ENCODE peak calls at places on chromosomes 1 and 21, in seven cellular contexts. L is GM19239, Q is A172, M is AG20443, W is iris pigment epithelial cell, X is neural crest cell, Z is GM23338. C is an unnamed sample.

GRCh38 chr1:114564141-114564540 is 17.3 kb downstream of the BCAS2 start:
- DNase-seq in L (no peak), X (no peak), W (no peak), M (no peak), Q (no peak), Z (no peak), C (no peak)

GRCh38 chr1:2590233-2591141 is 3.9 kb downstream of the PRXL2B start:
- DNase-seq in L (no peak), X (no peak), Z (no peak), Q (no peak), M (no peak), W (no peak), C (no peak)

GRCh38 chr21:44049182-44049581 is 37.1 kb downstream of the TRAPPC10 start:
- DNase-seq in W (no peak), M (no peak), X (no peak), L (no peak), Q (peak; percentile 16), Z (no peak), C (no peak)

GRCh38 chr1:212315907-212316306 is 30.7 kb downstream of the PPP2R5A start:
- DNase-seq in Q (peak; percentile 60), W (peak; percentile 32), X (no peak), M (no peak), Z (peak; percentile 78), L (no peak), C (no peak)

GRCh38 chr1:113191579-113192076 is 118.6 kb downstream of the LRIG2 start:
- DNase-seq in Z (no peak), Q (peak; percentile 60), W (no peak), L (no peak), M (no peak), X (no peak), C (no peak)

GRCh38 chr1:174902531-174903099 is 97.1 kb upstream of the CACYBP start:
- DNase-seq in Z (no peak), X (no peak), Q (no peak), M (no peak), L (no peak), W (no peak), C (no peak)

GRCh38 chr1:6350416-6351088 is 43.0 kb downstream of the ACOT7 start:
- DNase-seq in Z (no peak), M (no peak), L (no peak), Q (peak; percentile 47), W (no peak), X (no peak), C (no peak)

GRCh38 chr1:44566281-44567046 is 107.8 kb downstream of the TMEM53 start:
- DNase-seq in W (no peak), L (no peak), Q (no peak), Z (no peak), M (no peak), X (no peak), C (no peak)

GRCh38 chr1:199102239-199102638 is 463.4 kb downstream of the PTPRC start:
- DNase-seq in Z (no peak), M (no peak), Q (no peak), X (no peak), L (no peak), W (no peak), C (no peak)

GRCh38 chr1:54566438-54567141 is 18.6 kb downstream of the ACOT11 start:
- DNase-seq in Q (no peak), W (no peak), M (no peak), L (no peak), Z (no peak), X (no peak), C (no peak)

GRCh38 chr1:165697491-165697880 is 876 bp downstream of the ALDH9A1 start:
- DNase-seq in Q (no peak), L (no peak), Z (no peak), X (no peak), M (no peak), W (no peak), C (no peak)

GRCh38 chr1:239293350-239294111 is 92.8 kb upstream of the CHRM3 start:
- DNase-seq in M (no peak), W (no peak), X (no peak), L (no peak), Z (no peak), Q (peak; percentile 6), C (no peak)

GRCh38 chr1:189939967-189940366 is 537.7 kb downstream of the BRINP3 start:
- DNase-seq in X (no peak), M (no peak), Q (peak; percentile 10), L (no peak), W (peak; percentile 57), Z (no peak), C (no peak)

GRCh38 chr1:164794310-164794709 is 235.3 kb downstream of the PBX1 start:
- DNase-seq in Q (peak; percentile 88), L (no peak), Z (no peak), X (no peak), W (peak; percentile 97), M (peak; percentile 93), C (no peak)

GRCh38 chr1:33342041-33342723 is 21.3 kb upstream of the A3GALT2 start:
- DNase-seq in M (peak; percentile 70), X (no peak), L (no peak), W (peak; percentile 99), Z (peak; percentile 65), Q (peak; percentile 85), C (no peak)

C was measured in central memory CD8-positive, alpha-beta T cell.